ENCODE peak calls at places on chromosomes 5 and 9, in eight cellular contexts. B is adrenal gland, Y is H9, X is heart left ventricle, J is PC-3, K is PC-9, T is psoas muscle, V is IMR-90. O is an unnamed sample.

GRCh38 chr9:37952731-37953130 is 48.8 kb upstream of the SLC25A51 start:
- DNase-seq in B (no peak), Y (no peak), X (no peak), J (peak; percentile 73), K (no peak), T (no peak), V (peak; percentile 96), O (no peak)

GRCh38 chr5:175556794-175557193 is 78.4 kb downstream of the SFXN1 start:
- DNase-seq in B (no peak), Y (no peak), X (no peak), J (no peak), K (no peak), T (no peak), V (no peak), O (no peak)

GRCh38 chr5:117084052-117084451 is 509.4 kb upstream of the SEMA6A start:
- DNase-seq in B (no peak), Y (no peak), X (no peak), J (no peak), K (no peak), T (no peak), V (no peak), O (no peak)

GRCh38 chr5:107820339-107820880 is 149.7 kb upstream of the EFNA5 start:
- DNase-seq in B (no peak), Y (no peak), X (no peak), J (no peak), K (no peak), T (no peak), V (peak; percentile 2), O (no peak)

GRCh38 chr9:131275332-131276106 is 791 bp downstream of the FAM78A start:
- DNase-seq in B (no peak), Y (peak; percentile 77), X (peak; percentile 70), J (no peak), K (no peak), T (peak; percentile 54), V (no peak), O (no peak)

GRCh38 chr5:178249191-178249989 is 16.8 kb upstream of the PHYKPL start:
- DNase-seq in B (no peak), Y (no peak), X (no peak), J (peak; percentile 59), K (no peak), T (no peak), V (peak; percentile 48), O (no peak)

GRCh38 chr5:143316337-143316736 is 87.1 kb downstream of the NR3C1 start:
- DNase-seq in B (no peak), Y (no peak), X (no peak), J (no peak), K (no peak), T (no peak), V (no peak), O (no peak)

GRCh38 chr9:125971050-125971449 is 223.9 kb downstream of the PBX3 start:
- DNase-seq in B (no peak), Y (no peak), X (no peak), J (no peak), K (no peak), T (no peak), V (no peak), O (no peak)

GRCh38 chr9:3960661-3961144 is 339.2 kb downstream of the GLIS3 start:
- DNase-seq in B (no peak), Y (no peak), X (no peak), J (peak; percentile 59), K (no peak), T (no peak), V (peak; percentile 75), O (no peak)

GRCh38 chr5:39696672-39697398 is 272.1 kb upstream of the DAB2 start:
- DNase-seq in B (no peak), Y (no peak), X (no peak), J (no peak), K (no peak), T (no peak), V (no peak), O (no peak)

GRCh38 chr5:90645024-90645610 is 86.5 kb downstream of the ADGRV1 start:
- DNase-seq in B (no peak), Y (peak; percentile 79), X (no peak), J (no peak), K (no peak), T (no peak), V (no peak), O (no peak)

GRCh38 chr5:104344809-104345512 is 782.4 kb upstream of the NUDT12 start:
- DNase-seq in B (no peak), Y (no peak), X (no peak), J (peak; percentile 97), K (no peak), T (no peak), V (peak; percentile 1), O (no peak)

GRCh38 chr5:103582364-103582763 is 19.8 kb upstream of the NUDT12 start:
- DNase-seq in B (peak; percentile 21), Y (peak; percentile 35), X (no peak), J (peak; percentile 73), K (no peak), T (no peak), V (peak; percentile 50), O (no peak)

GRCh38 chr5:108312258-108312657 is 69.6 kb downstream of the FBXL17 start:
- DNase-seq in B (no peak), Y (no peak), X (no peak), J (no peak), K (no peak), T (no peak), V (no peak), O (no peak)

GRCh38 chr9:2597483-2597882 is 24.1 kb upstream of the VLDLR start:
- DNase-seq in B (no peak), Y (no peak), X (no peak), J (no peak), K (no peak), T (no peak), V (peak; percentile 2), O (no peak)

GRCh38 chr9:13597427-13597826 is 317.9 kb upstream of the MPDZ start:
- DNase-seq in B (no peak), Y (no peak), X (no peak), J (no peak), K (no peak), T (no peak), V (no peak), O (no peak)

GRCh38 chr9:29211681-29212589 is 1638.7 kb upstream of the C9orf72 start:
- DNase-seq in B (peak; percentile 22), Y (peak; percentile 69), X (no peak), J (no peak), K (no peak), T (peak; percentile 34), V (no peak), O (no peak)

GRCh38 chr5:43309657-43310056 is 3.6 kb downstream of the HMGCS1 start:
- DNase-seq in B (no peak), Y (no peak), X (no peak), J (peak; percentile 58), K (peak; percentile 93), T (no peak), V (peak; percentile 10), O (no peak)

GRCh38 chr5:68631884-68632283 is 416.3 kb downstream of the PIK3R1 start:
- DNase-seq in B (no peak), Y (no peak), X (no peak), J (no peak), K (no peak), T (no peak), V (no peak), O (no peak)

GRCh38 chr9:98854206-98854756 is 46.8 kb downstream of the GALNT12 start:
- DNase-seq in B (no peak), Y (no peak), X (no peak), J (no peak), K (no peak), T (no peak), V (peak; percentile 75), O (no peak)

GRCh38 chr9:19460258-19460657 is 51.4 kb downstream of the ACER2 start:
- DNase-seq in B (peak; percentile 2), Y (no peak), X (no peak), J (no peak), K (no peak), T (no peak), V (no peak), O (no peak)
- H3K27ac ChIP-seq in B (no peak overlapping the region), Y (no peak overlapping the region), X (no peak overlapping the region), J (no peak overlapping the region), K (no peak overlapping the region), T (no peak overlapping the region), V (no peak overlapping the region), O (no peak overlapping the region)

DNA sequence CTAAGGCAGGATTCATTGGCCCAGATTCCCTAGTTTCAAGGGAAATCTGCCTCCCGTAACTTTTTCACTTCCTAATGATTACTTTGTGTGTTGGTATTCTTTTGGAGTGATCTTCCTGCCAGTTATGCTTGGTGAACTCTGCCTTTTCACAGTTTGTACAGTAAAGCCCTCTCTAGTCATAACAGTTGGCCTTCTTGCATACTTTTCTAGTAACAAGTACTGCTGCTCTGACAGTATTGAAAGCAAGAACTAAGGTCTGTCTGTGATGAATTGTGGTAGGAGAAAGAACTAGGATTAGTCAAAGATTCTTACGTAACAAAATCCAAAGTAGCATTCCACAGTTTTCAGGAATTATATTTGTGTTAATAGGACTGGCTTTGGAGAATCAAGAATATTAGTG is 1457.2 kb upstream of the WWC1 start:
- DNase-seq in B (no peak), Y (no peak), X (no peak), J (no peak), K (no peak), T (no peak), V (no peak), O (no peak)
- H3K9me3 ChIP-seq in B (no peaks in the 10 kb centered on the region), Y (no peaks in the 10 kb centered on the region), X (no peaks in the 10 kb centered on the region), J (no peaks in the 10 kb centered on the region), K (no peaks in the 10 kb centered on the region), T (no peaks in the 10 kb centered on the region), V (peaks cover 4% of the 10 kb centered on the region), O (no peaks in the 10 kb centered on the region)

DNA sequence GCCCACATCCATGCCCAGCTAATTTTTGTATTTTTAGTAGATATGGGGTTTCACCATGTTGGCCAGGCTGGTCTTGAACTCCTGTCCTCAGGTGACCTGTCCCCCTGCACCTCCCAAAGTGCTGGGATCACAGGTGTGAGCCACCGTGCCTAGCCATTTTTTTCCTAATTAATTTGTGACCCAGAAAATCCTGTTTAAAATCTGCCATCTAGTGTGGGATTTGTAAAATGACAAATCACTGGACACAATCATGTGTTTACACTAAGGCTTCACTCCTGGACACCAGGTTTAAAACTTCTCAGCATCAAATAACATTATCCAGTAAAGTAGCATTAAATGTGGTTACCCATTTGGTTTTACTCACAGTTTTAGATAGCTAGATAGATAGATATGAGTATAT is 18.6 kb upstream of the KDM4C start:
- DNase-seq in B (no peak), Y (no peak), X (no peak), J (peak; percentile 51), K (peak; percentile 43), T (no peak), V (peak; percentile 25), O (no peak)
- TF ChIP-seq CTCF in B (peak; percentile 22), Y (peak; percentile 46), X (no peak), J (peak; percentile 54), K (peak; percentile 60), T (no peak), V (peak; percentile 44), O (no peak)

GRCh38 chr5:160116991-160117390 is 2.3 kb downstream of the PWWP2A start:
- DNase-seq in B (no peak), Y (no peak), X (no peak), J (no peak), K (no peak), T (no peak), V (no peak), O (no peak)

GRCh38 chr5:160119142-160119904 is at the start of gene PWWP2A:
- DNase-seq in B (peak; percentile 100), Y (peak; percentile 99), X (peak; percentile 100), J (peak; percentile 100), K (peak; percentile 100), T (peak; percentile 98), V (peak; percentile 100), O (peak; percentile 100)

GRCh38 chr5:160118349-160119141 is 705 bp downstream of the PWWP2A start:
- DNase-seq in B (peak; percentile 58), Y (peak; percentile 34), X (peak; percentile 53), J (peak; percentile 14), K (no peak), T (peak; percentile 72), V (no peak), O (peak; percentile 11)

GRCh38 chr5:160119905-160120266 is 636 bp upstream of the PWWP2A start:
- DNase-seq in B (no peak), Y (no peak), X (no peak), J (no peak), K (no peak), T (no peak), V (no peak), O (no peak)
- H3K27ac ChIP-seq in B (no peak overlapping the region), Y (no peak overlapping the region), X (no peak overlapping the region), J (no peak overlapping the region), K (no peak overlapping the region), T (peak overlapping the region; percentile 67), V (no peak overlapping the region), O (no peak overlapping the region)